ENCODE peak calls at places on chromosome 21, in ten cellular contexts. D, L, Q, S, C, M, N, G, A and P are unnamed samples.

GRCh38 chr21:44571844-44572782 is 1.4 kb upstream of the KRTAP10-4 start:
- DNase-seq in D (no peak), L (no peak), Q (no peak), S (no peak), C (peak), M (no peak), N (peak), G (no peak), A (no peak), P (no peak)

GRCh38 chr21:44996096-44996495 is 56.3 kb downstream of the SLX9 start:
- DNase-seq in D (no peak), L (no peak), Q (no peak), S (no peak), C (no peak), M (no peak), N (peak), G (no peak), A (no peak), P (no peak)

GRCh38 chr21:45372732-45373355 is 32.1 kb upstream of the COL18A1 start:
- DNase-seq in D (no peak), L (no peak), Q (no peak), S (no peak), C (no peak), M (no peak), N (peak), G (no peak), A (no peak), P (no peak)

GRCh38 chr21:33117268-33117888 is 47.4 kb downstream of the OLIG1 start:
- DNase-seq in D (no peak), L (no peak), Q (no peak), S (no peak), C (no peak), M (no peak), N (no peak), G (no peak), A (no peak), P (no peak)

GRCh38 chr21:45146801-45147200 is 72.4 kb downstream of the ADARB1 start:
- DNase-seq in D (no peak), L (no peak), Q (no peak), S (no peak), C (no peak), M (no peak), N (no peak), G (no peak), A (no peak), P (peak)

GRCh38 chr21:40938078-40938477 is 91.1 kb upstream of the DSCAM start:
- DNase-seq in D (no peak), L (no peak), Q (no peak), S (no peak), C (no peak), M (no peak), N (no peak), G (no peak), A (no peak), P (no peak)

GRCh38 chr21:42221581-42222345 is 2.8 kb downstream of the ABCG1 start:
- DNase-seq in D (peak), L (no peak), Q (no peak), S (no peak), C (no peak), M (peak), N (no peak), G (no peak), A (no peak), P (no peak)

GRCh38 chr21:38241029-38241740 is 15.6 kb upstream of the KCNJ15 start:
- DNase-seq in D (peak), L (no peak), Q (no peak), S (no peak), C (no peak), M (no peak), N (no peak), G (no peak), A (no peak), P (no peak)

GRCh38 chr21:45440736-45441350 is 35.9 kb downstream of the COL18A1 start:
- DNase-seq in D (no peak), L (no peak), Q (no peak), S (no peak), C (no peak), M (no peak), N (no peak), G (no peak), A (no peak), P (no peak)

GRCh38 chr21:33859373-33860102 is 56.1 kb downstream of the ATP5PO start:
- DNase-seq in D (no peak), L (no peak), Q (no peak), S (no peak), C (no peak), M (no peak), N (no peak), G (no peak), A (no peak), P (no peak)

GRCh38 chr21:15309721-15310120 is 244.9 kb upstream of the NRIP1 start:
- DNase-seq in D (peak), L (peak), Q (no peak), S (no peak), C (no peak), M (no peak), N (no peak), G (no peak), A (no peak), P (no peak)

GRCh38 chr21:15775291-15775690 is 45.5 kb downstream of the USP25 start:
- DNase-seq in D (no peak), L (no peak), Q (no peak), S (no peak), C (no peak), M (no peak), N (no peak), G (no peak), A (no peak), P (no peak)

GRCh38 chr21:39713905-39714304 is 31.1 kb upstream of the IGSF5 start:
- DNase-seq in D (peak), L (no peak), Q (no peak), S (no peak), C (no peak), M (no peak), N (no peak), G (no peak), A (no peak), P (no peak)

GRCh38 chr21:29506947-29507346 is 208.2 kb downstream of the BACH1 start:
- DNase-seq in D (no peak), L (no peak), Q (no peak), S (no peak), C (no peak), M (no peak), N (no peak), G (no peak), A (no peak), P (no peak)

GRCh38 chr21:42153046-42153685 is 65.8 kb upstream of the ABCG1 start:
- DNase-seq in D (no peak), L (no peak), Q (no peak), S (no peak), C (no peak), M (peak), N (no peak), G (no peak), A (no peak), P (no peak)

GRCh38 chr21:44487831-44488230 is 32.5 kb downstream of the LRRC3 start:
- DNase-seq in D (no peak), L (no peak), Q (no peak), S (peak), C (no peak), M (peak), N (no peak), G (no peak), A (no peak), P (no peak)

GRCh38 chr21:37555672-37556261 is 189.2 kb downstream of the DYRK1A start:
- DNase-seq in D (no peak), L (peak), Q (no peak), S (no peak), C (no peak), M (no peak), N (no peak), G (no peak), A (no peak), P (no peak)

DNA sequence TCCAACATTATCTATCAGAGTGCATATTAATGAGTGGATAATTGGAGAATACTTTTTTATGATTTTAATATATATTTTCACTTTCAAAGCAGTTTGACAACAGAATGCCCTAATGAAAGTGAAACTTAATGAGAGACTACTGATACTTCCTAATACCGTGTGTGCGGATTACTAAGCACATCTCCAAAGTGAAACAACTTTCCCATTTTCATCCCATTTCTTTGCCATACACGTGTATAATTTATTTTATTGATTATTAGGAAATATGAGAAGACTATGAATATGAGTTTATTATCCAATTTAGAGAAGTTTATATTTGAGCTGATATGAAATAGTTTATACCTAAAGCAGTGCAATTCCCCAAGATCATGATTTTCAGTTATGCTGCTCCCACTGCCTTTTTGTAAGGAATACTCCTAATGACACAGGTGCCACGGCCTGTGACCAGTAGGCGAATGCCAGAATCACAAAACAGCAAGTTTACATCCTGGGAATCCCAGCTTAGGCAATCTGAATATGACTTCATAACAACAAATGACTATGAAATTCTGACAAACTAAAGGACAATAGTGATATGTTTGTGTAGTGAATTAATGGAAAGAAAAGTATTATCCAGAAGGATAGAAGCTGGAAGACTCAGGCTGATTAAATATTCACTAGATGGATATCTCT is 202.9 kb downstream of the NCAM2 start:
- DNase-seq in D (peak), L (no peak), Q (no peak), S (no peak), C (no peak), M (no peak), N (no peak), G (no peak), A (peak), P (no peak)
- H3K27ac ChIP-seq in D (no peak), L (peak), Q (no peak), S (no peak), C (no peak), M (no peak), N (peak), G (no peak), A (no peak), P (no peak)

DNA sequence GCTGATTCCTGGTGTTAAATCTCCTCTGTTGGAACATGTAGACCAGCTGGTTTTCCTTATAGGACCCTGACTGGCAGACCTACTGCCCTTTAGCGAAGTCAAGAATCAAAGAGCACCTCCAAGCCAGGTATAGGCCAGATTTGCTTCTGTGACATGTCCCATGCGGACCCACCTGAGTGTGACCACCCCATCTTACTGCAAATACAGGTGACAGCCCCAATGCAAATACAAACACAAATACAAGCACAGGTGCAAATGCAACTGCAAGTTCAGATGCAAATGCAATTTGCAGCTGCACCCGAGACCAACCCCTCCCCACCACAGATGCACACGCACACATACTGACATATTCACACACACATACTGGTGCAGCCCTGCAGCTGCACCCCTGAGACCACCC is 72.3 kb downstream of the SIK1 start:
- DNase-seq in D (no peak), L (no peak), Q (no peak), S (no peak), C (no peak), M (no peak), N (no peak), G (no peak), A (no peak), P (no peak)
- H3K4me3 ChIP-seq in D (no peak), L (no peak), Q (no peak), S (no peak), C (no peak), M (no peak), N (no peak), G (no peak), A (no peak), P (no peak)

DNA sequence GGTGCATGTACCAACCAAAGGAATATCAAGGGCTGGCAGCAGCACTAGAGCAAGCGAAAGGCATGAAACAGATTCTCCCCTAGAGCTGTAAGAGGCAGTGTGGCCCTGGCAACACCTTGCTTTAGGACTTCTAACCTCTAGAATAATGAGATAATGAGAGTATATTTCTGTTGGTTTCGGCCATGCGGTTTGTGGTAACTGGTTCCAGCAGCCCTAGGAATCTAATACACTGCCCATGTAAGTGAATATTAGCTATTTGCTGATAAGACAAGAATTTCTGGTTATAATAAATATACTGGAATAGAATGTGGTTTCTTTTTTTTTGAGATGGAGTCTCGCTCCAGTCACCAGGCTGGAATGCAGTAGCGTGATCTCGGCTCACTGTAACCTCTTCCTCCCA is 199.4 kb downstream of the GABPA start:
- DNase-seq in D (peak), L (no peak), Q (no peak), S (no peak), C (no peak), M (no peak), N (no peak), G (no peak), A (no peak), P (no peak)
- H3K27ac ChIP-seq in D (no peak), L (peak), Q (no peak), S (no peak), C (no peak), M (no peak), N (no peak), G (no peak), A (no peak), P (peak)

DNA sequence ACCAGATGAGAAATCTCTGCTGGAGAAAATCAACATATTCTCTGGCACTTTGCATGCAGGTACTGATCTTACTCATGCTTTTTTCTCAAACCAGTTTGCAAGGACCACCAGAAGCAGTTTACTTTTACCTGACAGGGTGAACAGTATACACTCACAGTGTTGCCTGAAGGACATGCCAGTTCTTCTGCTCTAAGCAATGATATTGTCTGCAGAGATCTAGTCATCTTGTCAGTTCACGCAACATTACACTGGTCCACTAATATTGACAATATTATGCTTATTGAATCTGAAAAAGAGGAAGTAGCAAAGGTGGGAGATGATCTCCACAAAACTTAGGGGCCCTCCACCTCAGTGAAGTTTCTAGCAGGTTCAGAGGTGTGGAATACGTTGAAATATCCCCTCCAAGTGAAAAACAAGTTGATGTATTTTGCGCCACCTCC is 3.8 kb upstream of the S100B start:
- DNase-seq in D (no peak), L (no peak), Q (no peak), S (no peak), C (no peak), M (no peak), N (no peak), G (no peak), A (no peak), P (no peak)
- H3K4me3 ChIP-seq in D (no peak), L (no peak), Q (no peak), S (no peak), C (no peak), M (no peak), N (no peak), G (no peak), A (no peak), P (no peak)

DNA sequence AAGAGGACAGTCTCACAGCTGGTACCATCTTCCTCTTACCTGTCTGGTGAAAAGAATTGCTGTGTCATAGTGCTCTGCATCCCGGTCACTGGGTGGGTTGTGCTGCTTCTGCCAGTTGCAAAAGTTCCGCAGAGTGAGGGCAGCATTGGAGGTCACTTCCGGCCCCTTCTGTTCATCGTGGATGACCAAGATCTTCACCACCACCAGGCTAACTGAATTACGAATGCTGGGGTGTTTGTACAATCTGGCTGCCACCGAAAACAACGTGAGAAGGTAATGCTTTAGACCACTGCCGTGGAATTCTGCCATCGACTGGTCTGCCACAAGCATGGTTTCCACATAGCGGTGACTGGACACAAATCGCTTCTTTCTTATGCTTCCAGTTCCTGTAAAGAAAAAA is 2.9 kb downstream of the ADAMTS1 start:
- DNase-seq in D (peak), L (no peak), Q (no peak), S (no peak), C (no peak), M (no peak), N (no peak), G (no peak), A (no peak), P (no peak)
- H3K27ac ChIP-seq in D (peak), L (peak), Q (peak), S (no peak), C (peak), M (no peak), N (peak), G (peak), A (no peak), P (peak)